ENCODE peak calls at places on chromosome 2, in seven cellular contexts. P, U, C, T, O, G and N are unnamed samples.

GRCh38 chr2:179579744-179580143 is 281.7 kb downstream of the ZNF385B start:
- DNase-seq in T (no peak), O (no peak), U (no peak), P (no peak), G (no peak), C (no peak), N (no peak)

GRCh38 chr2:18871430-18871829 is 282.1 kb upstream of the NT5C1B start:
- DNase-seq in P (no peak), O (no peak), U (no peak), C (no peak), G (no peak), T (no peak), N (no peak)

GRCh38 chr2:185484601-185485000 is 254.0 kb upstream of the FSIP2 start:
- DNase-seq in T (no peak), U (no peak), G (no peak), O (peak), P (no peak), C (no peak), N (no peak)

GRCh38 chr2:43950383-43951008 is 45.3 kb downstream of the LRPPRC start:
- DNase-seq in O (no peak), U (no peak), C (no peak), G (peak), P (peak), T (peak), N (peak)

GRCh38 chr2:16429002-16429401 is 236.6 kb downstream of the CYRIA start:
- DNase-seq in U (no peak), P (no peak), C (no peak), T (no peak), O (no peak), G (no peak), N (no peak)

GRCh38 chr2:68727698-68728375 is 6.8 kb upstream of the ARHGAP25 start:
- DNase-seq in U (peak), T (peak), O (no peak), G (peak), C (no peak), P (peak), N (no peak)

GRCh38 chr2:173524257-173524951 is 169.7 kb downstream of the CDCA7 start:
- DNase-seq in P (no peak), U (no peak), O (no peak), C (no peak), G (no peak), T (no peak), N (no peak)

GRCh38 chr2:149601141-149601796 is 13.7 kb upstream of the MMADHC start:
- DNase-seq in P (peak), T (peak), G (peak), C (no peak), U (no peak), O (no peak), N (no peak)

GRCh38 chr2:54423213-54423612 is 32.9 kb upstream of the SPTBN1 start:
- DNase-seq in O (no peak), U (no peak), C (no peak), P (no peak), G (no peak), T (no peak), N (no peak)

GRCh38 chr2:46480562-46480961 is 1.2 kb downstream of the TMEM247 start:
- DNase-seq in U (no peak), C (no peak), G (no peak), T (no peak), O (no peak), P (no peak), N (no peak)

GRCh38 chr2:12493031-12493513 is 223.7 kb upstream of the TRIB2 start:
- DNase-seq in T (peak), U (peak), C (no peak), G (peak), O (peak), P (peak), N (no peak)

GRCh38 chr2:183117226-183117625 is 7.0 kb upstream of the NUP35 start:
- DNase-seq in U (no peak), T (no peak), C (no peak), O (no peak), P (no peak), G (no peak), N (no peak)

GRCh38 chr2:61937881-61938280 is 32.4 kb downstream of the COMMD1 start:
- DNase-seq in G (no peak), C (no peak), U (no peak), T (no peak), O (no peak), P (no peak), N (no peak)

GRCh38 chr2:118990757-118991545 is 49.0 kb downstream of the MARCO start:
- DNase-seq in T (no peak), P (no peak), U (no peak), C (no peak), O (no peak), G (no peak), N (no peak)

GRCh38 chr2:202377308-202377736 is 1.2 kb downstream of the BMPR2 start:
- DNase-seq in C (no peak), U (peak), P (peak), G (peak), T (peak), O (peak), N (no peak)

GRCh38 chr2:214765180-214765579 is 44.3 kb downstream of the BARD1 start:
- DNase-seq in C (no peak), U (no peak), O (no peak), T (no peak), P (no peak), G (no peak), N (no peak)

GRCh38 chr2:187434342-187434785 is 13.7 kb downstream of the CALCRL start:
- DNase-seq in O (no peak), G (peak), U (peak), P (peak), T (peak), C (no peak), N (peak)

GRCh38 chr2:232333361-232334135 is 45.0 kb upstream of the ALPP start:
- DNase-seq in U (no peak), G (peak), C (peak), T (peak), O (peak), P (no peak), N (no peak)

GRCh38 chr2:95062247-95062646 is 36.7 kb downstream of the MAL start:
- DNase-seq in P (no peak), O (no peak), T (no peak), U (no peak), G (no peak), C (no peak), N (no peak)

GRCh38 chr2:62197609-62198236 is 1.8 kb downstream of the B3GNT2 start:
- DNase-seq in G (no peak), O (peak), U (no peak), C (no peak), P (peak), T (peak), N (no peak)

GRCh38 chr2:160334028-160334729 is 134.1 kb upstream of the ITGB6 start:
- DNase-seq in T (peak), O (no peak), U (peak), P (peak), G (peak), C (no peak), N (no peak)

GRCh38 chr2:15965564-15966019 is 25.2 kb downstream of the MYCN start:
- DNase-seq in U (no peak), P (no peak), C (no peak), T (no peak), G (no peak), O (peak), N (no peak)

GRCh38 chr2:208872591-208872990 is 466.0 kb downstream of the PTH2R start:
- DNase-seq in U (no peak), C (no peak), P (no peak), G (no peak), O (no peak), T (no peak), N (no peak)

GRCh38 chr2:196601430-196602306 is 37.8 kb upstream of the CCDC150 start:
- DNase-seq in U (peak), T (peak), C (no peak), P (peak), O (peak), G (peak), N (peak)

GRCh38 chr2:37523861-37524362 is 147.5 kb downstream of the CDC42EP3 start:
- DNase-seq in T (peak), G (peak), O (no peak), C (peak), U (peak), P (peak), N (no peak)

GRCh38 chr2:108377815-108378630 is at the start of gene SULT1C4:
- DNase-seq in T (peak), C (peak), G (no peak), P (no peak), O (peak), U (no peak), N (no peak)

GRCh38 chr2:182920631-182921056 is 54.2 kb upstream of the FRZB start:
- DNase-seq in P (no peak), T (peak), O (no peak), U (no peak), C (no peak), G (no peak), N (no peak)

GRCh38 chr2:170930132-170931109 is 1.4 kb downstream of the GORASP2 start:
- DNase-seq in G (peak), P (peak), T (peak), C (peak), O (peak), U (no peak), N (no peak)

GRCh38 chr2:218128781-218129478 is 3.1 kb downstream of the CXCR2 start:
- DNase-seq in T (no peak), O (no peak), G (no peak), C (no peak), U (no peak), P (no peak), N (no peak)

GRCh38 chr2:175004980-175005832 is at the start of gene CHN1:
- DNase-seq in O (peak), P (peak), U (peak), T (peak), G (peak), C (peak), N (no peak)

GRCh38 chr2:175001546-175001945 is 3.6 kb downstream of the CHN1 start:
- DNase-seq in O (no peak), T (no peak), P (no peak), G (no peak), U (no peak), C (no peak), N (no peak)

GRCh38 chr2:175003875-175004729 is 1.1 kb downstream of the CHN1 start:
- DNase-seq in U (no peak), G (no peak), P (no peak), C (no peak), O (peak), T (peak), N (no peak)

GRCh38 chr2:175004730-175004979 is 526 bp downstream of the CHN1 start:
- DNase-seq in C (no peak), U (no peak), O (no peak), P (no peak), T (no peak), G (no peak), N (no peak)

DNA sequence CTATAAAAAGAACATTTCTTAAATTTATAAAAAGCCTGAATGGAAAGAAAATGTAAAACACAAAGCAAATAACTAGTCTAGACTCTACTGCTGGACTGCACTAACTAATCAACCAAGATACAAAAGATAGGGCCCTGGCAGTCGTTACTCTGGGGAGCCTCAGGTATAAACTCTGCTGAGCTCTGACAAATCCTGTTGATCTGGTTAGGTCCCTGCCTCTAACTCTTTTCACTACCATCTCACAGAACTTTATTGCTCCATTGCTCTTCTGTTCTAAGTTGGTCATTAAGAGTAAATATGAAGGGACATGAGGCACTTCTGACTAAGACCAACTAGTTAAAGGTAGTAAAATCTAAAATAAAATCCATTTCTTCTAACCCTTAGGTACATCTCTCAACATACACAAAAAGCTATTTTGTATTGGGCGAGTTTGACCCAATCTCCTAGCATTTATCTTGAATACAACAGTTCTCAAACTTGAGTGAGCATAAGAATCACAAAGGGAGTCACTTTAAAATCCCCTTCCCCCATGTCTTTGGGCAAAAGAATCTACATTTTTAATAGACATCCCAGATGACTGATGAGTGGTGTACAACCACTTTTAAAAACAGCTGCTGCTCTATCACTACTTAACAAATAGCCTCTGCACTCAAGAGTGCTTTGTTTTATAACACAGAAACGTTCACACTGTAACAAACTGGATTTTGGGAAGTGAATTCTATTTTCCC is 2.5 kb downstream of the CHN1 start:
- DNase-seq in U (no peak), O (no peak), C (no peak), G (no peak), T (no peak), P (no peak), N (no peak)
- H3K4me3 ChIP-seq in U (no peak), O (peak), C (no peak), G (no peak), T (no peak), P (no peak), N (no peak)

GRCh38 chr2:25712455-25712854 is 39.1 kb upstream of the DTNB start:
- DNase-seq in G (no peak), U (no peak), P (no peak), T (no peak), O (no peak), C (no peak), N (no peak)

GRCh38 chr2:25710750-25711149 is 37.4 kb upstream of the DTNB start:
- DNase-seq in T (no peak), C (no peak), O (no peak), U (no peak), G (no peak), P (no peak), N (no peak)

GRCh38 chr2:25711641-25712369 is 38.4 kb upstream of the DTNB start:
- DNase-seq in G (no peak), U (no peak), T (no peak), P (no peak), O (no peak), C (no peak), N (no peak)

GRCh38 chr2:25709349-25709748 is 36.0 kb upstream of the DTNB start:
- DNase-seq in C (no peak), O (no peak), G (no peak), P (no peak), U (no peak), T (no peak), N (no peak)

DNA sequence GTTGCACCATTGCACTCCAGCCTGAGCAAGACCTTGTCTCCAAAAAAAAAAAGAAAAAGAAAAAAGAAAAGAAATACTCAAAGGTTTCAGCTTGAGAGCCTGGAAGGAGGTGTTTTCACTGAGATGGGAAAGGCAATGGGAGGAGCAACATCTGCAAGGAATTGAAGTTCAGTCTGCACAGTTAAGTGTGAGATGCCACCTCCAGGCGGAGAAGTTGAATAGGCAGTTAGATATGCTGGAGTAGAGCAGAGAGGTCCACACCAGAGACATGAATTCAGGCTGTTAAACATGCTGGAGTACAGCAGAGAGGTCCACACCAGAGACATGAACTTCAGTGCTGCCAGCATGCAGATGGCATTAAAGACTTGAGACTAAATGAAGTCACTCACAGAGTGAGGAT is 41.4 kb upstream of the DTNB start:
- DNase-seq in C (no peak), G (peak), P (no peak), T (peak), U (peak), O (no peak), N (no peak)
- TF ChIP-seq CTCF in C (no peak), G (peak), P (no peak), T (no peak), U (peak), O (peak), N (no peak)

DNA sequence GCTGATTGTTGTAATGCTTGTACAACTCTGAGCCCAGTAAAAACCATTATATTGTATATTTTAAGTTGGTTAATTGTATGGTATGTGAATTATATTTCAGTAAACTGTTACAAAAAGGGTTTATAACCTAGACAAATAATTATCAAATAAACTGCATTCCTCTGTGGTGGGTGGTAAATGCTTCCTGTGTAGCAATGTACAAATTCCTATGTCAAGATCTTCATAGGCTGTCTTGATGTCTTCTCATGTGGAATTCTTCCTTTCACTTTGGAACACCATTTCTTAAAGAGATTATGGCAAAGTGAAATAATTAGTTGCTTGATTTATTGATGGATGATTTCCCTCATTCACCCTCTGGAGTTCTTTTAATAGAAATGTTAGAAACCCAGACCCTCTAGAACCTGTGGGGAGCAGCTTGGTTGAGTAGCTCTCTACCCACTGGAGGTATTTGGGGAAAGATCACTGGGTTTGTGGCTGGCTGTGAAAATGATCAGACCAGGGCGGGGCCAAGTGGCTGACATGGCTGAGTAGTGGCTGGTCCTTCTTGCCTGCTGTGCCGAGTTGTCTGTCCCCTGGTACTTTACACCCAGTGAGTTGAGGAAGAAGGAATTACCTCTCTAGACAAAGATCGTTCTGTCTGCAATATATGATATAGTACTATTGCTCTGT is 22.4 kb upstream of the MGAT5 start:
- DNase-seq in O (no peak), T (peak), C (no peak), U (no peak), P (no peak), G (peak), N (no peak)
- H3K4me3 ChIP-seq in O (no peak), T (no peak), C (no peak), U (no peak), P (no peak), G (no peak), N (no peak)

DNA sequence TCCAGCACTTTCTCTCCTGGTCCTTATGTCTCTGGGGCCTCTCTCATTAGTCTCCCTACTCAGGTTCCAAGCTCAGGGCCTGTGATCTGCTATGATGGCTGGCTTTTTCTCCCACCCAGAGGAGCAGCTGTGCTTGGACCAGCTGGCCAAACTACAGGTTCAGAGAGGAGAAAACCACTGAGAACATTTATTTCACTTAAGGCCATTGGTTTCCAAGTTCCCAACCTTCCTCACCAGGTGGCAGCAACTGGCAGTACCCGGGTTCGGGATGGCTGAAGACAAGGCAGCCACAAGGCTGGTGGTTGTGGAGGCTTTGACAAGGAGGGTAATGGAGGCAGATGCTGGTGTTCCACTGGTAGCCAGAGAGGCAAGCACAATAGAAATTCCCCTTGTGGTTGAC is 29.9 kb upstream of the SELENOI start:
- DNase-seq in C (no peak), T (peak), U (no peak), P (no peak), G (no peak), O (peak), N (no peak)
- TF ChIP-seq CTCF in C (no peak), T (peak), U (peak), P (no peak), G (peak), O (peak), N (peak)

GRCh38 chr2:74815955-74816354 is 18.0 kb upstream of the HK2 start:
- DNase-seq in U (no peak), C (no peak), O (no peak), G (no peak), P (no peak), T (no peak), N (no peak)
- H3K4me3 ChIP-seq in U (no peak), C (no peak), O (no peak), G (no peak), P (no peak), T (no peak), N (no peak)